ENCODE peak calls at places on chromosomes 11 and 22, in seven cellular contexts. E, A, K, M, Y, L and N are unnamed samples.

GRCh38 chr11:123545726-123546125 is 108.7 kb downstream of the SCN3B start:
- DNase-seq in E (peak), L (no peak), A (no peak), Y (no peak), M (no peak), K (no peak), N (no peak)

GRCh38 chr22:49983148-49984042 is 22.8 kb downstream of the PIM3 start:
- DNase-seq in A (no peak), M (no peak), E (no peak), K (no peak), Y (no peak), L (no peak), N (no peak)

GRCh38 chr11:128472128-128473110 is 114.9 kb downstream of the ETS1 start:
- DNase-seq in M (no peak), A (no peak), K (no peak), Y (no peak), L (peak), E (no peak), N (no peak)

GRCh38 chr11:6817668-6818067 is 18.2 kb upstream of the OR6A2 start:
- DNase-seq in Y (no peak), A (no peak), L (no peak), E (no peak), M (no peak), K (no peak), N (no peak)

GRCh38 chr22:38766076-38766777 is 10.4 kb upstream of the SUN2 start:
- DNase-seq in M (no peak), K (peak), L (no peak), A (peak), E (peak), Y (no peak), N (no peak)

GRCh38 chr22:19713650-19714319 is 518 bp upstream of the SEPTIN5 start:
- DNase-seq in E (no peak), Y (no peak), A (peak), M (no peak), K (no peak), L (no peak), N (no peak)

GRCh38 chr11:120492486-120492885 is 19.1 kb upstream of the GRIK4 start:
- DNase-seq in L (no peak), A (no peak), Y (no peak), K (no peak), M (no peak), E (no peak), N (no peak)

GRCh38 chr11:61132646-61133045 is 28.6 kb downstream of the VPS37C start:
- DNase-seq in Y (no peak), L (no peak), K (no peak), E (no peak), A (no peak), M (no peak), N (no peak)

GRCh38 chr11:87007938-87008337 is 29.8 kb upstream of the TMEM135 start:
- DNase-seq in Y (no peak), A (no peak), E (no peak), L (no peak), M (no peak), K (no peak), N (no peak)

GRCh38 chr22:37552560-37553163 is 7.6 kb upstream of the CDC42EP1 start:
- DNase-seq in Y (no peak), K (no peak), L (no peak), A (peak), E (peak), M (no peak), N (no peak)

GRCh38 chr11:72970557-72971118 is 156.4 kb downstream of the ATG16L2 start:
- DNase-seq in E (no peak), L (no peak), Y (no peak), K (no peak), A (no peak), M (no peak), N (no peak)

GRCh38 chr22:39309881-39310714 is 9.3 kb downstream of the RPL3 start:
- DNase-seq in E (peak), M (no peak), L (no peak), Y (no peak), A (peak), K (no peak), N (no peak)